ENCODE peak calls at places on chromosomes 1 and 21, in four cellular contexts. P is anterior cingulate cortex, T is iPS-NIHi11, B is endothelial cell. Y is an unnamed sample.

GRCh38 chr1:235657747-235658526 is 8.4 kb upstream of the GNG4 start:
- DNase-seq in B (no peak), P (no peak), T (no peak), Y (no peak)

GRCh38 chr1:221847676-221848075 is 105.8 kb upstream of the DUSP10 start:
- DNase-seq in T (no peak), B (no peak), P (no peak), Y (no peak)

GRCh38 chr1:157505481-157506272 is 46.6 kb downstream of the FCRL5 start:
- DNase-seq in T (peak), B (peak), P (peak), Y (peak)

GRCh38 chr1:63557365-63557987 is 34.2 kb downstream of the EFCAB7 start:
- DNase-seq in B (peak), T (peak), P (no peak), Y (no peak)

GRCh38 chr1:52140633-52141512 is 1.0 kb upstream of the ZFYVE9 start:
- DNase-seq in B (no peak), P (no peak), T (no peak), Y (no peak)

GRCh38 chr1:64051801-64052200 is 151.6 kb upstream of the UBE2U start:
- DNase-seq in T (no peak), B (no peak), P (no peak), Y (no peak)

GRCh38 chr1:211493865-211494653 is 2.1 kb upstream of the RD3 start:
- DNase-seq in T (no peak), B (no peak), P (no peak), Y (no peak)

GRCh38 chr1:24970399-24970753 is 40.3 kb upstream of the RUNX3 start:
- DNase-seq in B (no peak), T (peak), P (no peak), Y (no peak)

GRCh38 chr1:244094880-244095522 is 43.9 kb downstream of the ZBTB18 start:
- DNase-seq in P (no peak), T (no peak), B (no peak), Y (no peak)

GRCh38 chr1:232613752-232614381 is 16.1 kb downstream of the SIPA1L2 start:
- DNase-seq in P (no peak), T (no peak), B (no peak), Y (no peak)

GRCh38 chr1:43199093-43199726 is 27.1 kb downstream of the CFAP57 start:
- DNase-seq in B (no peak), T (no peak), P (no peak), Y (peak)

GRCh38 chr1:244246334-244246733 is 195.3 kb downstream of the ZBTB18 start:
- DNase-seq in B (no peak), P (no peak), T (no peak), Y (no peak)

GRCh38 chr1:159602501-159602900 is 14.9 kb downstream of the APCS start:
- DNase-seq in B (no peak), T (no peak), P (no peak), Y (no peak)

GRCh38 chr1:185734929-185735666 is 907 bp downstream of the HMCN1 start:
- DNase-seq in T (no peak), P (no peak), B (no peak), Y (no peak)

GRCh38 chr1:232477728-232478127 is 152.2 kb downstream of the SIPA1L2 start:
- DNase-seq in T (no peak), P (no peak), B (no peak), Y (no peak)

GRCh38 chr1:215143497-215143896 is 61.0 kb downstream of the KCNK2 start:
- DNase-seq in T (no peak), B (no peak), P (no peak), Y (no peak)

GRCh38 chr1:25991937-25992688 is 5.8 kb downstream of the PAFAH2 start:
- DNase-seq in P (no peak), B (no peak), T (no peak), Y (no peak)

GRCh38 chr1:186139115-186139514 is 235.9 kb downstream of the TPR start:
- DNase-seq in B (no peak), P (no peak), T (no peak), Y (no peak)

GRCh38 chr21:45573452-45574035 is 31.3 kb upstream of the SLC19A1 start:
- DNase-seq in P (no peak), T (no peak), B (no peak), Y (no peak)

GRCh38 chr1:28359592-28360239 is 9.8 kb upstream of the PHACTR4 start:
- DNase-seq in T (peak), B (peak), P (peak), Y (peak)

GRCh38 chr1:60765204-60765603 is 317.2 kb upstream of the NFIA start:
- DNase-seq in T (peak), P (no peak), B (peak), Y (no peak)

GRCh38 chr1:43545686-43546387 is 15.2 kb downstream of the PTPRF start:
- DNase-seq in T (peak), P (peak), B (peak), Y (no peak)

GRCh38 chr1:48878191-48878940 is 101.7 kb upstream of the BEND5 start:
- DNase-seq in B (no peak), P (no peak), T (no peak), Y (no peak)

GRCh38 chr21:10272216-10272615 is 249.2 kb upstream of the TPTE start:
- DNase-seq in P (no peak), T (no peak), B (peak), Y (no peak)

GRCh38 chr1:67723126-67723525 is 38.1 kb downstream of the GADD45A start:
- DNase-seq in T (no peak), P (no peak), B (no peak), Y (no peak)

GRCh38 chr1:39799770-39800470 is 11.3 kb upstream of the BMP8B start:
- DNase-seq in B (peak), T (peak), P (peak), Y (peak)

GRCh38 chr1:114320586-114320985 is 166.9 kb upstream of the SYT6 start:
- DNase-seq in T (no peak), B (no peak), P (no peak), Y (no peak)

GRCh38 chr1:56401191-56401590 is 178.2 kb downstream of the PLPP3 start:
- DNase-seq in B (no peak), P (no peak), T (no peak), Y (no peak)

GRCh38 chr21:15141236-15141970 is 76.6 kb upstream of the NRIP1 start:
- DNase-seq in P (no peak), T (peak), B (no peak), Y (no peak)

GRCh38 chr1:111030590-111030989 is 66.9 kb upstream of the LRIF1 start:
- DNase-seq in T (peak), B (peak), P (no peak), Y (peak)

GRCh38 chr1:53575948-53576305 is 116.7 kb downstream of the DMRTB1 start:
- DNase-seq in T (no peak), B (no peak), P (no peak), Y (no peak)